ENCODE peak calls at places on chromosomes 12 and 14, in nine cellular contexts. F is adrenal gland, P is ovary, V is neural crest cell, N is right atrium auricular region, Q is astrocyte of the spinal cord, O is endothelial cell of umbilical vein, B is A549, Z is pancreas. E is an unnamed sample.

GRCh38 chr12:25690996-25691864 is 138.1 kb upstream of the LMNTD1 start:
- DNase-seq in F (no peak), P (no peak), V (no peak), N (no peak), Q (no peak), O (no peak), B (no peak), Z (no peak), E (no peak)

GRCh38 chr12:76042147-76042546 is 10.6 kb upstream of the PHLDA1 start:
- DNase-seq in F (no peak), P (no peak), V (no peak), N (no peak), Q (no peak), O (no peak), B (no peak), Z (no peak), E (no peak)

GRCh38 chr12:119486599-119487154 is 106.9 kb upstream of the TMEM233 start:
- DNase-seq in F (no peak), P (no peak), V (no peak), N (no peak), Q (no peak), O (no peak), B (no peak), Z (no peak), E (no peak)

GRCh38 chr12:68080577-68080976 is 79.0 kb downstream of the IFNG start:
- DNase-seq in F (no peak), P (no peak), V (no peak), N (no peak), Q (no peak), O (no peak), B (no peak), Z (no peak), E (no peak)

GRCh38 chr14:72550513-72550912 is 343.4 kb downstream of the DPF3 start:
- DNase-seq in F (no peak), P (no peak), V (no peak), N (no peak), Q (no peak), O (no peak), B (no peak), Z (no peak), E (no peak)

GRCh38 chr14:97113339-97113738 is 316.2 kb downstream of the VRK1 start:
- DNase-seq in F (no peak), P (no peak), V (no peak), N (no peak), Q (no peak), O (no peak), B (peak; percentile 13), Z (no peak), E (no peak)

GRCh38 chr12:108840605-108841328 is 16.6 kb downstream of the SSH1 start:
- DNase-seq in F (no peak), P (no peak), V (no peak), N (no peak), Q (peak; percentile 69), O (no peak), B (no peak), Z (no peak), E (peak; percentile 60)

GRCh38 chr12:87054225-87054624 is 798.0 kb upstream of the MGAT4C start:
- DNase-seq in F (no peak), P (no peak), V (no peak), N (no peak), Q (no peak), O (no peak), B (no peak), Z (no peak), E (no peak)

GRCh38 chr14:58327019-58327418 is 28.7 kb downstream of the ARID4A start:
- DNase-seq in F (no peak), P (no peak), V (no peak), N (no peak), Q (no peak), O (no peak), B (no peak), Z (no peak), E (no peak)

DNA sequence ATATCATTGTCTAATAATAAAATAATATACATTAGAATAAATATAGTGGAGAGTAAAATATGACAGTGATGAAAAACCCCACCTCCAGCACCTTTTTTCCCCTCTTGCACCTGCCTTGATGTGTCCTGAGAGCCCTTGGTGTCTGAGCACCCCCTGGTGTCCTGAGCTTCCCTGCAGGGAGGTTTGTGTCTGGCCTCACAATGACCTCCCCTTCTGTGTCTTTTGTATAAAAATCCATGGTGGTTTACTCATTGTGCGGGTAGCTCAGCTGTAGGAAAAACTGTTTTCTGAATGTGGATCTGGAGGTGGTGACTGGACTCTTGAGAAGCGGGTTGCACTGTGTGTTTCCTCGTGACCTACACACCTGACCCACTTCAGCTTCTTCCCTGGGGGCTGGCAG is 636.9 kb downstream of the TMEM121 start:
- DNase-seq in F (no peak), P (no peak), V (no peak), N (no peak), Q (no peak), O (no peak), B (no peak), Z (no peak), E (no peak)
- TF ChIP-seq CTCF in F (no peak), P (no peak), V (no peak), N (no peak), Q (no peak), O (no peak), B (no peak), Z (no peak), E (no peak)

GRCh38 chr12:80622271-80622670 is 85.2 kb upstream of the MYF6 start:
- DNase-seq in F (no peak), P (no peak), V (no peak), N (no peak), Q (peak; percentile 34), O (no peak), B (peak; percentile 23), Z (no peak), E (no peak)
- TF ChIP-seq CTCF in F (no peak), P (no peak), V (no peak), N (no peak), Q (peak; percentile 44), O (peak; percentile 17), B (peak; percentile 26), Z (no peak), E (peak; percentile 33)

GRCh38 chr14:85195872-85196477 is 334.0 kb upstream of the FLRT2 start:
- DNase-seq in F (no peak), P (no peak), V (no peak), N (no peak), Q (no peak), O (peak; percentile 18), B (peak; percentile 8), Z (no peak), E (no peak)
- TF ChIP-seq CTCF in F (peak; percentile 47), P (no peak), V (peak; percentile 67), N (peak; percentile 59), Q (peak; percentile 58), O (peak; percentile 38), B (peak; percentile 39), Z (peak; percentile 45), E (peak; percentile 51)

DNA sequence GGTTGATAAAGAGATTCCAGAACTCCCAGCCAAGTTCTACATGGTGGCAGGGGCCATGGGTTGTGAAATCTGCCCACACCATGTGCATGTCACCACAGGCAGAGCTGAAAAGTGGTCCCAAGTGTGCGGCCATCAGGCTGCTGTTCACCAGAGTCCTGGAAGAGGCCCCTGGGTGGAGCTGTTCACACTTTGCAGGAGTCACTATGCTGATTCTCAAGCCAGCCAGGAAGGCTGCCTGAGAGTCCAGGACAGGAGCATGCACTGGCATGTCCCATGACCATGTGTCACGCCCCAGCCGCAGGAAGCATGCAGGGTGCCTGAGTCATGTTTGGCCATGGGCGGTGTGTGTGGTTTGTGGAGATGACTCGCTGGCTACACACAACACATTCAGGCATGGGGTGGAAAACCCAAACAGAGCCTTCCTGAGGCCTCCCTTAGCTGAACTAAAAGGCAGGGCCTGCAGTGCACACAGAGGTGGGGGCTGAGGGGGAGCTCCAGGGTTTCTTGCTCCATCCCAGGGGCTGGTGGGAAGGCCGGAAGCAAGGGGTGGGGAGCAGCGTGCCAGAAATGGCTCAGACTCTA is 19.5 kb downstream of the ABCB9 start:
- DNase-seq in F (peak; percentile 96), P (no peak), V (no peak), N (peak; percentile 96), Q (peak; percentile 99), O (peak; percentile 96), B (peak; percentile 92), Z (peak; percentile 61), E (no peak)
- TF ChIP-seq CTCF in F (peak; percentile 19), P (no peak), V (no peak), N (peak; percentile 49), Q (peak; percentile 51), O (peak; percentile 38), B (peak; percentile 16), Z (no peak), E (no peak)

GRCh38 chr12:71737204-71737603 is 17.5 kb upstream of the RAB21 start:
- DNase-seq in F (no peak), P (no peak), V (no peak), N (no peak), Q (no peak), O (no peak), B (no peak), Z (no peak), E (no peak)

GRCh38 chr12:71730936-71731335 is 23.7 kb upstream of the RAB21 start:
- DNase-seq in F (no peak), P (no peak), V (no peak), N (no peak), Q (no peak), O (no peak), B (no peak), Z (no peak), E (no peak)

GRCh38 chr12:71731439-71732356 is 23.0 kb upstream of the RAB21 start:
- DNase-seq in F (no peak), P (no peak), V (no peak), N (no peak), Q (peak; percentile 20), O (no peak), B (peak; percentile 36), Z (no peak), E (no peak)

GRCh38 chr12:71727958-71728357 is 26.7 kb upstream of the RAB21 start:
- DNase-seq in F (no peak), P (no peak), V (no peak), N (no peak), Q (no peak), O (no peak), B (no peak), Z (no peak), E (no peak)

GRCh38 chr12:71732357-71732712 is 22.3 kb upstream of the RAB21 start:
- DNase-seq in F (no peak), P (no peak), V (no peak), N (no peak), Q (no peak), O (no peak), B (no peak), Z (no peak), E (no peak)
- TF ChIP-seq CTCF in F (no peak), P (no peak), V (no peak), N (no peak), Q (no peak), O (no peak), B (no peak), Z (no peak), E (no peak)

DNA sequence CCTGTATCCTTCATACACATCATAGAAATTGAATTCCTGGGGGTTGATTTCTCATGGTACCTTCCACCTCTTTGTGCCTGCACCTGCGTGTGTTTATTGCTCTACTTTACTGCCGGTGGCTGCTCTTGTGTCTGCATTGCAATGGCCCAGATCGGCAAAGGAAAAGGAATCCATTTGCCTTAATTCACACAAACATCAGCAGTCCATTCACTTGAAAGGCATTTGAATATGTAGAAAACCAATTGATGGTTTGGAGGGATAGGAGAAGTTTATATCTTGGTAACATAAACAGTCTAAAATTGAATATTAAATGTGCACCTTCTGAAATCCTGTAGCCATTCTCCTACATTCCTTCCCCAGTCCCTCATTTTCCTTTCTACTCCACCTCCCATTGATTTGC is 74.0 kb downstream of the SNAPC1 start:
- DNase-seq in F (no peak), P (no peak), V (no peak), N (no peak), Q (no peak), O (no peak), B (no peak), Z (no peak), E (no peak)
- TF ChIP-seq CTCF in F (no peak), P (no peak), V (no peak), N (no peak), Q (no peak), O (no peak), B (no peak), Z (no peak), E (no peak)